ENCODE peak calls at places on chromosome 19, in four cellular contexts. One of them, this sample, is unnamed.

GRCh38 chr19:2221250-2221831 is 14.8 kb downstream of the PLEKHJ1 start:
- DNase-seq in SK-N-SH: peak; percentile 75
- DNase-seq in HepG2: no peak
- DNase-seq in K562: no peak
- DNase-seq in this sample: no peak

GRCh38 chr19:11447347-11448262 is 12.2 kb downstream of the PRKCSH start:
- DNase-seq in SK-N-SH: peak; percentile 27
- DNase-seq in HepG2: no peak
- DNase-seq in K562: no peak
- DNase-seq in this sample: no peak

GRCh38 chr19:6828306-6828697 is 55.8 kb downstream of the VAV1 start:
- DNase-seq in SK-N-SH: no peak
- DNase-seq in HepG2: no peak
- DNase-seq in K562: peak; percentile 54
- DNase-seq in this sample: peak; percentile 94

GRCh38 chr19:15282311-15282705 is 50.0 kb downstream of the BRD4 start:
- DNase-seq in SK-N-SH: no peak
- DNase-seq in HepG2: no peak
- DNase-seq in K562: no peak
- DNase-seq in this sample: no peak

GRCh38 chr19:16268676-16269319 is 55.8 kb upstream of the KLF2 start:
- DNase-seq in SK-N-SH: no peak
- DNase-seq in HepG2: no peak
- DNase-seq in K562: no peak
- DNase-seq in this sample: no peak

GRCh38 chr19:55443824-55444719 is 972 bp upstream of the SHISA7 start:
- DNase-seq in SK-N-SH: no peak
- DNase-seq in HepG2: no peak
- DNase-seq in K562: peak; percentile 54
- DNase-seq in this sample: no peak

GRCh38 chr19:4414144-4414799 is 11.8 kb downstream of the CHAF1A start:
- DNase-seq in SK-N-SH: no peak
- DNase-seq in HepG2: no peak
- DNase-seq in K562: no peak
- DNase-seq in this sample: no peak

GRCh38 chr19:31698352-31698751 is 349.1 kb upstream of the TSHZ3 start:
- DNase-seq in SK-N-SH: no peak
- DNase-seq in HepG2: no peak
- DNase-seq in K562: no peak
- DNase-seq in this sample: no peak

GRCh38 chr19:2176336-2176994 is 12.7 kb downstream of the DOT1L start:
- DNase-seq in SK-N-SH: no peak
- DNase-seq in HepG2: no peak
- DNase-seq in K562: no peak
- DNase-seq in this sample: no peak

GRCh38 chr19:4375620-4376228 is 24.6 kb downstream of the SH3GL1 start:
- DNase-seq in SK-N-SH: peak; percentile 73
- DNase-seq in HepG2: peak; percentile 51
- DNase-seq in K562: peak; percentile 95
- DNase-seq in this sample: no peak

GRCh38 chr19:51552996-51553725 is 17.9 kb upstream of the ZNF175 start:
- DNase-seq in SK-N-SH: peak; percentile 40
- DNase-seq in HepG2: peak; percentile 39
- DNase-seq in K562: peak; percentile 96
- DNase-seq in this sample: peak; percentile 13

GRCh38 chr19:55341191-55342043 is 1.7 kb downstream of the KMT5C start:
- DNase-seq in SK-N-SH: peak; percentile 88
- DNase-seq in HepG2: peak; percentile 40
- DNase-seq in K562: peak; percentile 95
- DNase-seq in this sample: peak; percentile 21

GRCh38 chr19:49939721-49940481 is 10.6 kb upstream of the NUP62 start:
- DNase-seq in SK-N-SH: no peak
- DNase-seq in HepG2: no peak
- DNase-seq in K562: no peak
- DNase-seq in this sample: no peak

GRCh38 chr19:17041994-17042393 is 15.4 kb upstream of the CPAMD8 start:
- DNase-seq in SK-N-SH: no peak
- DNase-seq in HepG2: no peak
- DNase-seq in K562: no peak
- DNase-seq in this sample: no peak

GRCh38 chr19:38735257-38735686 is 9.0 kb downstream of the CAPN12 start:
- DNase-seq in SK-N-SH: peak; percentile 81
- DNase-seq in HepG2: no peak
- DNase-seq in K562: peak; percentile 45
- DNase-seq in this sample: no peak

GRCh38 chr19:8113017-8113416 is 36.4 kb downstream of the FBN3 start:
- DNase-seq in SK-N-SH: no peak
- DNase-seq in HepG2: no peak
- DNase-seq in K562: no peak
- DNase-seq in this sample: no peak

GRCh38 chr19:48481846-48482639 is 12.9 kb downstream of the CYTH2 start:
- DNase-seq in SK-N-SH: no peak
- DNase-seq in HepG2: no peak
- DNase-seq in K562: no peak
- DNase-seq in this sample: no peak

GRCh38 chr19:33390120-33390907 is 16.8 kb downstream of the CEBPG start:
- DNase-seq in SK-N-SH: peak; percentile 56
- DNase-seq in HepG2: no peak
- DNase-seq in K562: no peak
- DNase-seq in this sample: no peak
- TF ChIP-seq ELF1 in SK-N-SH: no peak
- TF ChIP-seq ELF1 in HepG2: no peak
- TF ChIP-seq ELF1 in K562: no peak
- TF ChIP-seq ELF1 in this sample: no peak

DNA sequence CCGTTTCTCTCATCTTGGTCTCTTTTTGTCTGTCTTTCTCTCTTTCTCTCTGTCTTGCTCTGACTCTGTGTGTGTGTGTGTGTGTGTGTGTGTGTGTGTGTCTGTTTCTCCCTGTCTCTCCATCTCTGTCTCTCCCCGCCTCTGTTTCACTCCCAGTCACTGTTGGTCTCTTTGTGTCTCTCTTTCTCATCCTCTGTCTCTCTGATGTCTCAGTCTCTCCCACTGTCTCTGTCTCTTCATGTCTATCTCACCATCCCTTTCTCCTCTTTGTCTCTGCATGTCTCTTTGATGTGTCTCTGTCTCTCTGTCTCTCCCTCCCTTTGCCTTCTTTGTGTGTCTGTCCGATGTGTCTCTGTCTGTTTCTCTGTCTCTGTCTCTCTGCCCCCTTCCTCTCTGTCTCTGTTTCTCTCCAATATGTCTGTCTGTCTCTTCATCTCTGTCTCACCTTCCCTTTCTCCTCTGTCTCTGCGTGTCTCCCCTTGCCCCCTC is 2.5 kb downstream of the NFIC start:
- DNase-seq in SK-N-SH: no peak
- DNase-seq in HepG2: no peak
- DNase-seq in K562: peak; percentile 39
- DNase-seq in this sample: no peak
- TF ChIP-seq ELF1 in SK-N-SH: no peak
- TF ChIP-seq ELF1 in HepG2: no peak
- TF ChIP-seq ELF1 in K562: no peak
- TF ChIP-seq ELF1 in this sample: no peak

GRCh38 chr19:36775768-36776167 is 3.2 kb upstream of the ZNF850 start:
- DNase-seq in SK-N-SH: no peak
- DNase-seq in HepG2: no peak
- DNase-seq in K562: no peak
- DNase-seq in this sample: no peak

GRCh38 chr19:36773223-36773579 is 594 bp upstream of the ZNF850 start:
- DNase-seq in SK-N-SH: no peak
- DNase-seq in HepG2: no peak
- DNase-seq in K562: no peak
- DNase-seq in this sample: no peak

GRCh38 chr19:36772341-36773222 is at the start of gene ZNF850:
- DNase-seq in SK-N-SH: peak; percentile 91
- DNase-seq in HepG2: peak; percentile 87
- DNase-seq in K562: peak; percentile 92
- DNase-seq in this sample: peak; percentile 66

DNA sequence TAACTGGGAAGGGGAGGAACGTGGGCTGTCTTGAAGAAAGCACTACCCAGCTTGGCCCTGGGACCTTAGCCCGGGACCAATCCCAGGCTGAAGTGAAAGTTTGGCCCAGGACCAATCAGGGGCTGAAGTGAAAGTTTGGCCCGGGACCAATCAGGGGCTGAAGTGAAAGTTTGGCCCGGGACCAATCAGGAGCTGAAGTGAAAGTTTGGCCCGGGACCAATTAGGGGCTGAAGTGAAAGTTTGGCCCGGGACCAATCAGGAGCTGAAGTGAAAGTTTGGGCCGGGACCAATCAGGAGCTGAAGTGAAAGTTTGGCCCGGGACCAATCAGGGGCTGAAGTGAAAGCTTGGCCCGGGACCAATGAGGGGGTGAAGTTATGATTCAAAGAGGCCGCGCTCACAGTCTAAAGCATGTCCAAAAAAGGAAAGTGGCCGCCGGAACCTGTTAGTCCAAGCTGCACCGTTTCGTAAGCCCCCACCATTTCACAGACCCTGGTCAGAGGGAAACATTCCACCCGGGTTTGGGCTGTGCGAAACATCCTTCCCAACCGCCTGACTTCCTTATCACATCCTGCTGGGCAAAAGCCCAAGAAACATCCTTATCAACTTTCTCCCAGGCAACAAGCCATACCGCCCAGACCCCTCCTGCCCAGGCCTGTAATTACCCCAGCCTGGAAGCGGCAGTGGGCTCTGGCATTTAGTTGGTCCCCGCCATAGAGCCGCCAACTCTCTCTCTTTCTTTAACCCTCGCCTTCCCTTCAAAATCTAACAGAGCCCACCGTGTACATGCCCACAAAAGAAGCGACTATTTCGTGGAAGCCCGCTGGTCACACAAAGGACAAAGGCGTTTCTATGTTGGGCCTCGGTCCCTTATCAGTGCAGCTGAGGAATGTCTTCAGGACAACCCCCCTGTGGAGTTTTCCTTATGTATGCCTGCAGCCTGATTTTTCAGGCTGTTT is 1.1 kb downstream of the ZNF850 start:
- DNase-seq in SK-N-SH: peak; percentile 75
- DNase-seq in HepG2: peak; percentile 85
- DNase-seq in K562: peak; percentile 84
- DNase-seq in this sample: no peak
- TF ChIP-seq ELF1 in SK-N-SH: no peak
- TF ChIP-seq ELF1 in HepG2: no peak
- TF ChIP-seq ELF1 in K562: no peak
- TF ChIP-seq ELF1 in this sample: no peak

DNA sequence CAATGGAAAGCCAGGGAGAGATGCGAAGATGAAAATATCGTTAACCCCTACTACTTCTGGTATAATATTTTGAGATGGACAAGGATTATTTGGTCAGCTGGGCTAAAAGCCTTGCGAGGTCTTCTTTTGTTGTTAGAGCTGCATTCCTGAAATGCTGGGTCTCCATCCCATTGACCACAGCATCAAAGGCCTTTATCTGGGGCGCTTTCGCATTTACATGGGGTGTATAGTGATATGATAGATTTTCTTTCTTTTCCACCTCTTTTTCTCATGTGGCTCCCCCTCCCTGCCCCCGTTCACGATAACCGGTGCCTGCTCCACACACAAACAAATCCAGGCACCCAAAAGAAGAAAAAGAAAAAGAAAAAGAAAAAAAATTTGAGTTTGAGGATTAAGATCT is 77.5 kb downstream of the ZNF536 start:
- DNase-seq in SK-N-SH: peak; percentile 46
- DNase-seq in HepG2: no peak
- DNase-seq in K562: no peak
- DNase-seq in this sample: no peak
- TF ChIP-seq ELF1 in SK-N-SH: no peak
- TF ChIP-seq ELF1 in HepG2: no peak
- TF ChIP-seq ELF1 in K562: no peak
- TF ChIP-seq ELF1 in this sample: no peak

This sample was measured in HCT116.